ENCODE peak calls at places on chromosomes 5 and 9, in six cellular contexts. J is upper lobe of right lung, A is astrocyte, T is sigmoid colon, X is heart left ventricle, V is mammary epithelial cell. G is an unnamed sample.

GRCh38 chr9:124312290-124313265 is 54.8 kb downstream of the NEK6 start:
- DNase-seq in J (no peak), T (no peak), V (no peak), X (no peak), A (no peak), G (no peak)

GRCh38 chr9:16138961-16139441 is 586.2 kb downstream of the CCDC171 start:
- DNase-seq in X (peak; percentile 78), T (no peak), V (no peak), J (no peak), A (peak; percentile 98), G (no peak)

GRCh38 chr9:96651626-96652025 is 3.5 kb downstream of the PRXL2C start:
- DNase-seq in J (no peak), V (no peak), X (no peak), A (no peak), T (no peak), G (no peak)

GRCh38 chr5:142356716-142357468 is 32.1 kb upstream of the SPRY4 start:
- DNase-seq in T (peak; percentile 93), V (peak; percentile 79), J (peak; percentile 95), A (peak; percentile 89), X (peak; percentile 92), G (peak; percentile 53)

GRCh38 chr9:32401471-32401870 is 17.0 kb downstream of the ACO1 start:
- DNase-seq in T (no peak), X (no peak), A (no peak), V (no peak), J (no peak), G (no peak)

GRCh38 chr5:139654464-139654863 is 6.3 kb downstream of the CXXC5 start:
- DNase-seq in A (no peak), X (no peak), T (no peak), J (no peak), V (no peak), G (no peak)

GRCh38 chr5:143453722-143454121 is 50.2 kb upstream of the NR3C1 start:
- DNase-seq in T (no peak), V (no peak), A (no peak), X (no peak), J (no peak), G (no peak)

GRCh38 chr5:32753765-32754164 is 42.6 kb downstream of the NPR3 start:
- DNase-seq in T (no peak), X (no peak), J (no peak), V (no peak), A (no peak), G (no peak)

GRCh38 chr5:169121631-169122420 is 179.1 kb downstream of the SLIT3 start:
- DNase-seq in X (no peak), A (peak; percentile 25), T (no peak), V (no peak), J (no peak), G (no peak)

GRCh38 chr5:83450183-83450839 is 21.2 kb upstream of the VCAN start:
- DNase-seq in A (no peak), V (peak; percentile 64), T (no peak), X (no peak), J (no peak), G (peak; percentile 57)

GRCh38 chr9:21848615-21849014 is 46.2 kb downstream of the MTAP start:
- DNase-seq in J (no peak), V (no peak), A (no peak), X (no peak), T (no peak), G (no peak)

GRCh38 chr5:72480836-72481235 is 26.4 kb downstream of the ZNF366 start:
- DNase-seq in T (no peak), J (no peak), X (no peak), A (no peak), V (no peak), G (no peak)

GRCh38 chr5:90941002-90941720 is 382.6 kb downstream of the ADGRV1 start:
- DNase-seq in X (no peak), V (no peak), T (no peak), J (no peak), A (no peak), G (no peak)

GRCh38 chr5:108054349-108054748 is 327.5 kb downstream of the FBXL17 start:
- DNase-seq in T (no peak), X (no peak), V (no peak), A (no peak), J (no peak), G (no peak)

GRCh38 chr9:35035851-35036701 is 36.3 kb downstream of the VCP start:
- DNase-seq in J (peak; percentile 79), A (no peak), X (peak; percentile 70), T (peak; percentile 74), V (no peak), G (no peak)

GRCh38 chr9:135098400-135099105 is 11.1 kb downstream of the OLFM1 start:
- DNase-seq in T (no peak), J (no peak), V (peak; percentile 6), X (no peak), A (no peak), G (no peak)

GRCh38 chr5:42749020-42749419 is 7.6 kb upstream of the CCDC152 start:
- DNase-seq in A (no peak), T (no peak), V (peak; percentile 70), X (no peak), J (no peak), G (peak; percentile 47)

GRCh38 chr9:34961574-34962480 is 3.7 kb downstream of the PHF24 start:
- DNase-seq in J (no peak), X (no peak), V (peak; percentile 87), T (no peak), A (peak; percentile 54), G (peak; percentile 59)

GRCh38 chr9:34992376-34992951 is 2.9 kb downstream of the DNAJB5 start:
- DNase-seq in X (peak; percentile 92), V (peak; percentile 69), A (peak; percentile 90), T (peak; percentile 86), J (no peak), G (peak; percentile 73)

GRCh38 chr9:137055385-137056364 is 1.8 kb upstream of the ENTPD2 start:
- DNase-seq in T (peak; percentile 97), V (no peak), J (no peak), A (peak; percentile 66), X (peak; percentile 94), G (no peak)

GRCh38 chr5:149730620-149731331 is 666 bp downstream of the PPARGC1B start:
- DNase-seq in V (peak; percentile 45), X (peak; percentile 69), A (peak; percentile 8), J (peak; percentile 84), T (peak; percentile 82), G (no peak)

GRCh38 chr5:113123563-113123962 is 147.0 kb downstream of the DCP2 start:
- DNase-seq in X (no peak), T (no peak), J (no peak), V (no peak), A (no peak), G (no peak)

GRCh38 chr5:150357326-150358260 is at the start of gene TCOF1:
- DNase-seq in J (peak; percentile 98), A (peak; percentile 78), X (peak; percentile 96), T (peak; percentile 98), V (peak; percentile 96), G (peak; percentile 89)

GRCh38 chr5:95043234-95043633 is 241.7 kb downstream of the MCTP1 start:
- DNase-seq in V (no peak), T (no peak), A (no peak), J (no peak), X (no peak), G (no peak)

GRCh38 chr5:122977306-122977705 is 59.2 kb downstream of the PPIC start:
- DNase-seq in V (no peak), A (no peak), T (no peak), J (no peak), X (no peak), G (no peak)

GRCh38 chr9:127916665-127917581 is at the start of gene ST6GALNAC4:
- DNase-seq in J (peak; percentile 98), A (peak; percentile 66), T (peak; percentile 97), V (peak; percentile 76), X (peak; percentile 94), G (peak; percentile 54)
- H3K27ac ChIP-seq in J (peak within 1 kb of the TSS; percentile 47), A (peak within 1 kb of the TSS; percentile 0), T (peak within 1 kb of the TSS; percentile 72), V (peak within 1 kb of the TSS; percentile 16), X (peak within 1 kb of the TSS; percentile 42), G (no peak within 1 kb of the TSS)

DNA sequence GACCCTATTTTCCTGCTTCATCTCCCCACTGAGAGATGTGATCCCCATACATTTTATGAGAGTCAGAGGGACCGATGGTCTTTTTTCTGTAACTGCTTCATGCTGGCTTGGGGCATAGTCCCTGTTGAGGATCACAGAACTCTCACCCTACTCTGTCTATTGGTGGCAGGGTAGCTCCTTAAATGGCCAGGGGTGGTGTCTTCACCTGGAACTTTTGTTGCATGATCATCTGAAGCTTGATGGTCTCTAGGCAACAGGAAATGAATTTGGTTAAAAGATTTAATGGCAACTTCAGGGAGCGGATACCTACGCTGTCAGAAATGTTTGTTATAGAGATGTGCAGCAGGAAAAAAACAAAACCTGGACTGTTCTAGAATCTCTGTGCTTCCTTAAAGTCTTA is 87.0 kb upstream of the GLIS3 start:
- DNase-seq in V (no peak), X (no peak), A (no peak), J (no peak), T (no peak), G (no peak)
- TF ChIP-seq CTCF in V (no peak), X (no peak), A (no peak), J (no peak), T (no peak), G (no peak)

DNA sequence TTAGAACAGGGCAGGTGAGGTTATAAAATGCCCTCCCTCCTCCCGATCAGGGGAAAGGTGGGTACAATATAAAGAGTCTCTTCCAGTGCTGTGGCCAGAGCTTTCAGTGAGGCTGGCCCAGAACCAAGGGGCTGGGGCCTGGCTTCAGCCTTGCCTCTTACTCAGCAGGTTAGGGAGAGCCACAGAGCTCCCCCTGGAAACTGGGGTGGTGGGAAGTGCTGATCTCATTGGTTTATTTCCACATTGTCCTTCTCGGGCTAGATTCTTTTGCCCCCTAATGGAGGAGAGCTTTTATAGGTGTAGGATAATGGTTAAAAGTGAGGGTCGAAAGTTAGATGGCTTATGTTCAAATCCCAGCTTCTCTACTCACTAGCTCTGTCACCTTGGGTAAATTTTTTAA is 186.7 kb upstream of the TBC1D2 start:
- DNase-seq in J (no peak), A (no peak), X (no peak), T (no peak), V (no peak), G (no peak)
- H3K4me1 ChIP-seq in J (no peaks in the 10 kb centered on the region), A (no peaks in the 10 kb centered on the region), X (no peaks in the 10 kb centered on the region), T (no peaks in the 10 kb centered on the region), V (no peaks in the 10 kb centered on the region), G (no peaks in the 10 kb centered on the region)

GRCh38 chr9:92650839-92651621 is 18.9 kb downstream of the IPPK start:
- DNase-seq in V (no peak), X (peak; percentile 74), A (peak; percentile 75), J (peak; percentile 61), T (peak; percentile 92), G (no peak)

GRCh38 chr9:92648447-92649406 is 21.2 kb downstream of the IPPK start:
- DNase-seq in A (no peak), V (no peak), T (no peak), X (no peak), J (peak; percentile 33), G (no peak)

GRCh38 chr9:92647671-92648446 is 22.1 kb downstream of the IPPK start:
- DNase-seq in A (no peak), J (no peak), V (no peak), X (no peak), T (no peak), G (no peak)

GRCh38 chr9:92652461-92652860 is 17.5 kb downstream of the IPPK start:
- DNase-seq in X (no peak), A (no peak), V (no peak), J (no peak), T (no peak), G (no peak)

DNA sequence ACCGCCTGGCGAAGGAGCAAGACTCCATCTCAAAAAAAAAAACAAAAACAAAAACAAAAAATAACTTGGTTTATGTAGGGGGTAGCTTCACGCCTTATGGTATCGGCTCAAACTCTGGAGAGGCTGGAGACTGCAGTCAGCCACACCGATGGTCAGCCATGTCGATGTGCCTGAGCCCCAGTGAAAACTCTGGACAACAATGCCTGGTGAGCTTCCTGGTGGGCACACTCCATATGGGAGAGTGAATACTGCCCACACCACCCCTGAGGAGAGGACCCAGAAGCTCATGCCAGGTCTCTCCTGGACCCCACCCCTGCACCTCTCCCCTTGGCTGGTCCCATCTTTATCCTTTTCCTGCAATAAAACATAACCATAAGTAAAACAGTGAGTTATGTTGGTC is 19.6 kb downstream of the IPPK start:
- DNase-seq in J (peak; percentile 25), A (no peak), X (no peak), T (no peak), V (no peak), G (no peak)
- H3K27ac ChIP-seq in J (no peak overlapping the region), A (no peak overlapping the region), X (peak overlapping the region; percentile 20), T (peak overlapping the region; percentile 73), V (no peak overlapping the region), G (no peak overlapping the region)